ENCODE peak calls at places on chromosome 12, in four cellular contexts. W is MG63, I is GM13976, Q is NCI-H2107. T is an unnamed sample.
A peak's percentile ranks its signal among the peaks of the same experiment; 100 is the strongest.

GRCh38 chr12:32697445-32697844 is 18.3 kb downstream of the DNM1L start:
- DNase-seq in W (no peak), I (no peak), Q (no peak), T (no peak)

GRCh38 chr12:64665506-64665905 is 55.2 kb downstream of the RASSF3 start:
- DNase-seq in W (no peak), I (no peak), Q (no peak), T (no peak)

GRCh38 chr12:46303039-46303666 is 34.3 kb upstream of the SLC38A1 start:
- DNase-seq in W (no peak), I (peak; percentile 40), Q (peak; percentile 13), T (no peak)

GRCh38 chr12:123938679-123939480 is 33.8 kb downstream of the CCDC92 start:
- DNase-seq in W (peak; percentile 14), I (no peak), Q (no peak), T (no peak)

GRCh38 chr12:13095266-13095995 is 8.0 kb downstream of the GSG1 start:
- DNase-seq in W (no peak), I (no peak), Q (no peak), T (no peak)

GRCh38 chr12:2372178-2372577 is 319.4 kb downstream of the CACNA1C start:
- DNase-seq in W (no peak), I (no peak), Q (no peak), T (no peak)

GRCh38 chr12:117076410-117077372 is 22.5 kb downstream of the TESC start:
- DNase-seq in W (no peak), I (no peak), Q (no peak), T (no peak)

GRCh38 chr12:91575631-91576030 is 393.0 kb upstream of the DCN start:
- DNase-seq in W (no peak), I (no peak), Q (no peak), T (no peak)

GRCh38 chr12:80412343-80412953 is 31.6 kb upstream of the PTPRQ start:
- DNase-seq in W (no peak), I (peak; percentile 37), Q (peak; percentile 61), T (no peak)

GRCh38 chr12:104340177-104340576 is 36.6 kb downstream of the EID3 start:
- DNase-seq in W (no peak), I (no peak), Q (no peak), T (no peak)

GRCh38 chr12:34303091-34303870 is 281.0 kb downstream of the ALG10 start:
- DNase-seq in W (no peak), I (no peak), Q (no peak), T (no peak)